ENCODE peak calls at places on chromosomes 2 and 18, in six cellular contexts. F is vagina, D is MM.1S, Y is fibroblast of lung, V is bronchial epithelial cell, H is neural progenitor cell. I is an unnamed sample.

GRCh38 chr18:3655637-3656050 is 205.7 kb downstream of the TGIF1 start:
- DNase-seq in H (no peak), V (no peak), Y (no peak), D (no peak), F (no peak), I (no peak)

GRCh38 chr2:106028192-106028591 is 165.9 kb downstream of the UXS1 start:
- DNase-seq in V (no peak), H (no peak), Y (no peak), D (no peak), F (no peak), I (no peak)

GRCh38 chr2:81991282-81991681 is 1686.7 kb upstream of the LRRTM1 start:
- DNase-seq in Y (no peak), D (no peak), V (no peak), H (no peak), F (no peak), I (no peak)

GRCh38 chr18:79531926-79532689 is 136.4 kb downstream of the NFATC1 start:
- DNase-seq in Y (peak; percentile 17), F (no peak), H (no peak), D (no peak), V (no peak), I (no peak)

GRCh38 chr2:208370881-208371633 is 35.5 kb upstream of the PTH2R start:
- DNase-seq in D (no peak), V (no peak), H (no peak), Y (peak; percentile 32), F (no peak), I (no peak)

GRCh38 chr2:206713770-206714169 is 4.4 kb downstream of the DYTN start:
- DNase-seq in V (no peak), H (no peak), F (no peak), D (peak; percentile 33), Y (no peak), I (peak; percentile 38)

GRCh38 chr2:53445376-53446072 is 322.1 kb upstream of the CHAC2 start:
- DNase-seq in H (no peak), Y (peak; percentile 78), D (peak; percentile 63), V (peak; percentile 61), F (no peak), I (no peak)

GRCh38 chr2:96923810-96924774 is 54.2 kb upstream of the SEMA4C start:
- DNase-seq in F (no peak), V (no peak), Y (no peak), D (no peak), H (no peak), I (no peak)

GRCh38 chr2:152718909-152719645 is 657 bp downstream of the ARL6IP6 start:
- DNase-seq in D (peak; percentile 74), V (peak; percentile 78), H (peak; percentile 80), Y (peak; percentile 30), F (no peak), I (no peak)

GRCh38 chr2:133253793-133254192 is 314.5 kb downstream of the NCKAP5 start:
- DNase-seq in F (no peak), Y (peak; percentile 20), D (no peak), H (no peak), V (no peak), I (no peak)

GRCh38 chr2:132881540-132881939 is 211.5 kb upstream of the LYPD1 start:
- DNase-seq in Y (no peak), H (no peak), D (no peak), V (no peak), F (no peak), I (no peak)

GRCh38 chr2:143433158-143433557 is 303.9 kb downstream of the ARHGAP15 start:
- DNase-seq in V (no peak), D (no peak), F (no peak), Y (no peak), H (peak; percentile 36), I (no peak)

GRCh38 chr18:28584726-28585125 is 407.8 kb upstream of the CDH2 start:
- DNase-seq in H (peak; percentile 53), D (no peak), F (no peak), Y (peak; percentile 94), V (peak; percentile 33), I (no peak)

GRCh38 chr18:10930078-10930477 is 219.3 kb downstream of the PIEZO2 start:
- DNase-seq in F (no peak), Y (no peak), D (no peak), H (no peak), V (no peak), I (no peak)

GRCh38 chr2:149166958-149167810 is 128.7 kb downstream of the LYPD6B start:
- DNase-seq in F (no peak), V (peak; percentile 59), D (peak; percentile 84), Y (peak; percentile 14), H (peak; percentile 23), I (peak; percentile 8)
- H3K36me3 ChIP-seq in F (no peaks in the 10 kb centered on the region), V (no peaks in the 10 kb centered on the region), D (no peaks in the 10 kb centered on the region), Y (no peaks in the 10 kb centered on the region), H (no peaks in the 10 kb centered on the region), I (no peaks in the 10 kb centered on the region)

GRCh38 chr2:38037325-38037724 is 38.6 kb downstream of the CYP1B1 start:
- DNase-seq in V (peak; percentile 15), F (no peak), Y (no peak), D (no peak), H (no peak), I (no peak)

GRCh38 chr2:38039111-38039510 is 36.8 kb downstream of the CYP1B1 start:
- DNase-seq in H (no peak), F (no peak), V (peak; percentile 70), D (no peak), Y (peak; percentile 75), I (no peak)

GRCh38 chr2:38039511-38039910 is 36.4 kb downstream of the CYP1B1 start:
- DNase-seq in F (no peak), Y (no peak), V (no peak), D (no peak), H (no peak), I (no peak)

GRCh38 chr2:38037757-38038615 is 38.0 kb downstream of the CYP1B1 start:
- DNase-seq in F (no peak), D (no peak), V (peak; percentile 68), Y (peak; percentile 59), H (peak; percentile 74), I (peak; percentile 89)

DNA sequence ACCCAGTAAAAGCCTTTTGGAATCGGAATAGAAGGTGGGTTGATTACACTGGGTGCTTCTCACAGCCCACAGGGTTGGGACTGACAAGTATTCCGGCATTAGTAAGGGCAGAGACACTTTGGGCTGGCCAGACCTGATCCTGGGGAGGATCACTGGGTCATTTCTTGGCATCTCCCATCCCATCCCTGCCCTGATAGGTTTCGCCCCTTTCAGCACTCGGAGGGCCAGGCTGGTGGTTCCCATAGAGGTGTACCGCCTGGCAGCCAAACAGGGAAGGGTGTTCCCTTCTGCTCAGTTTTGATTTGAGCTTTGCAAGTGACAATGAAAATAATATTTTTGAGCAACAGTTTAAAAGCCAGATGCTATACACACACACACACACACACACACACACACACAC is 37.3 kb downstream of the CYP1B1 start:
- DNase-seq in D (no peak), Y (no peak), V (no peak), F (no peak), H (no peak), I (no peak)
- H3K4me3 ChIP-seq in D (no peak overlapping the region), Y (no peak overlapping the region), V (no peak overlapping the region), F (peak overlapping the region; percentile 28), H (peak overlapping the region; percentile 15), I (peak overlapping the region; percentile 54)

DNA sequence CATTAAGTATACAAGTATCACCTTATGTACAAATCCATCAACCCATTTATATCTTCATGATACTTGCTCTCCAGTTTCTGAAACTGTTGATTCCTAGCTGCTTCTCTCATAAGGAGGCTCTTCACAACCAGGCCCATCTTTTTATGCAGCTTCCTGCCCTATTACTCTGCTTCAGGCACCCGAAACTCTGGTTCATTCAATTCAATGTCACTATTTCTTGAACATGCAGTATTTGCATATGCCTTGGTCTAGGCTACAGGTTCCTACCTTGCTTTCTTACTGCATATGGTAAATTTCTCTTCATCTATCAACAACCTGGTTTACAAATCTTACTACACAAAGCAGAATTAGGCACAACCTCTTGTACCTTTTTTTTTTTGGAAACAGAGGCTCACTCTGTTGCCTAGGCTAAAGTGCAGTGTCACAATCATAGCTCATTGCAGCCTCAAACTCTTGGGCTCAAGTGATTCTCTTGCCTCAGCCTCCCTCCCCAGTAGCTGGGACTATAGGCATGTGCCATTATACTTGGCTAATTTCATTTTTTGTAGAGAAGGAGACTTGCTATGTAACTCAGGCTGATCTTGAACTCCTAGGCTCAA is 2.7 kb upstream of the CDKL4 start:
- DNase-seq in V (no peak), D (no peak), Y (no peak), H (no peak), F (no peak), I (no peak)
- H3K27me3 ChIP-seq in V (no peaks in the 10 kb centered on the region), D (no peaks in the 10 kb centered on the region), Y (no peaks in the 10 kb centered on the region), H (no peaks in the 10 kb centered on the region), F (no peaks in the 10 kb centered on the region), I (no peaks in the 10 kb centered on the region)

GRCh38 chr2:159735648-159736047 is 23.3 kb downstream of the MARCHF7 start:
- DNase-seq in D (no peak), F (no peak), Y (no peak), V (peak; percentile 91), H (no peak), I (no peak)
- H3K36me3 ChIP-seq in D (peaks cover 17% of the 10 kb centered on the region), F (peaks cover 51% of the 10 kb centered on the region), Y (peaks cover 13% of the 10 kb centered on the region), V (peaks cover 26% of the 10 kb centered on the region), H (peaks cover 43% of the 10 kb centered on the region), I (peaks cover 27% of the 10 kb centered on the region)